ENCODE peak calls at places on chromosome 22, in four cellular contexts. H, Q, B and A are unnamed samples. For H3K4me1, the result is how much of the 10 kb centered on the place peaks cover.

GRCh38 chr22:44068422-44069191 is 44.5 kb downstream of the PARVB start:
- DNase-seq in H (no peak), Q (no peak), B (peak), A (peak)

GRCh38 chr22:46734830-46735453 is 3.1 kb downstream of the CERK start:
- DNase-seq in H (no peak), Q (no peak), B (no peak), A (peak)

GRCh38 chr22:29755889-29756288 is 10.9 kb downstream of the ZMAT5 start:
- DNase-seq in H (no peak), Q (no peak), B (no peak), A (no peak)

GRCh38 chr22:44995282-44995597 is 14.6 kb downstream of the PHF21B start:
- DNase-seq in H (no peak), Q (no peak), B (no peak), A (no peak)

GRCh38 chr22:19174106-19175025 is 4.2 kb downstream of the SLC25A1 start:
- DNase-seq in H (no peak), Q (peak), B (no peak), A (no peak)

GRCh38 chr22:50289942-50290630 is 17.4 kb downstream of the PLXNB2 start:
- DNase-seq in H (no peak), Q (no peak), B (no peak), A (no peak)

GRCh38 chr22:40204331-40205116 is 26.8 kb downstream of the TNRC6B start:
- DNase-seq in H (no peak), Q (no peak), B (no peak), A (no peak)

GRCh38 chr22:32473388-32473952 is 1.1 kb upstream of the FBXO7 start:
- DNase-seq in H (no peak), Q (peak), B (no peak), A (peak)

GRCh38 chr22:45009881-45010531 is at the start of gene PHF21B:
- DNase-seq in H (peak), Q (peak), B (no peak), A (no peak)

GRCh38 chr22:27598792-27599191 is 202.8 kb downstream of the MN1 start:
- DNase-seq in H (no peak), Q (no peak), B (no peak), A (no peak)

DNA sequence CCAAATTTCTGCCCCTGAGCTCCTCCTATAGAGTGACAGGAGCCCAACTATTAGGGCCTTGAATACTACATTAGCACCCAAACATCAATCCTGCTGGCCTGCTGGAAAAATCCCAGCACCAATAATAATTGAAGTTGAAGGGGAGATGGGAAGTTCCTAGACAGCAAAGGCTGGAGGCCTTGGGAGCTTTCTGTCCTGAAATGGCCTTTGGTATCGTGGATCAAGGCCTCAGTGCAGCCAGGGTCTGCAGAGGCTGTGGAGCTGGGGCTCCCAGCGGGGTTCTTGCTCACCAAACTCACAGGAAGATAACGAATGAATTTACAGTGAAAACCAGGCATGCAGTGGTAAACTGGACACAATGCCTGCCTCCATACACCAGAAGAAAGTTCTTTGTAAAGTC is 9.2 kb upstream of the MICALL1 start:
- DNase-seq in H (no peak), Q (no peak), B (no peak), A (no peak)
- H3K4me1 ChIP-seq in H (under half), Q (under half), B (under half), A (under half)

DNA sequence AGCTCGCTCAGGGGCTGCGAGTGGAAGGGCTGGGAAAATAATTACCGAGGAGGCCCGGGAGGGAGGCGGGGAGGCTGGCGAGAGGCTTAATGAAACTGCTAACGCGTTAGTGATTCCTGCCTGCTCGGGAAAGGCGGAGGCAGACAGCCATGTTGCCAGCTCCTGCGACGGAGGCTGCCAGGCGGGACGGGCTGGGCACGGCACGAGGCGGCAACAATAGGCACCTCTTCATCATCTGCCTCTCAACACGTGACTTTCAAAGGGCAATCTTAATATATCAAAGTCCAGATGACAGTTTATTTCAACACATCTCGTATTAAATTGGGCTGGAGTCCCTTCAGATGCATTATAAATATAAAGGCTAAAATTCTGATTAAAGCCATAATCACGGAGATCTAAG is 68.0 kb upstream of the TCF20 start:
- DNase-seq in H (no peak), Q (no peak), B (no peak), A (no peak)
- H3K4me1 ChIP-seq in H (under half), Q (under half), B (under half), A (under half)

GRCh38 chr22:48372395-48372794 is 1455.3 kb downstream of the BRD1 start:
- DNase-seq in H (no peak), Q (peak), B (no peak), A (no peak)
- H3K4me1 ChIP-seq in H (under half), Q (under half), B (under half), A (under half)

DNA sequence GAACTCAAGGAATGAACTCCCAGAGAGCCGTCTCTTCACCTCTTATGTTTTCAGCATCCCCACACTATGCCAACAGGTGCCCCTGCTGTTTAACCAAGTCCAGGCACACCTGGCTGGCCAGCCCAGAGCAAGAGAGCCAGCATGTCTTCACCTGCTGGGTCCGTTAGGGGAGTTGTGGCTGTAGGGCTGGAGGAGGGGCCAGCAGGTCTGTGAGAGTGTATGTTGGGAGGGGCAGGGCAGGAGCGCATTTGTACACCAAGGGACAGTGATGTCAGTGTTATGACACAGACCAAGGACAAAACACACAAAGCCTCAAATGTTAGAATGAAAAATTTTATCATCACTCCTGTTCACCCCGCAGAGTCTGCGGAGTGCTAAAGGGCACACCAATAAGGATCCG is 5.8 kb downstream of the PATZ1 start:
- DNase-seq in H (no peak), Q (no peak), B (no peak), A (no peak)
- H3K4me1 ChIP-seq in H (under half), Q (under half), B (under half), A (half or more)

DNA sequence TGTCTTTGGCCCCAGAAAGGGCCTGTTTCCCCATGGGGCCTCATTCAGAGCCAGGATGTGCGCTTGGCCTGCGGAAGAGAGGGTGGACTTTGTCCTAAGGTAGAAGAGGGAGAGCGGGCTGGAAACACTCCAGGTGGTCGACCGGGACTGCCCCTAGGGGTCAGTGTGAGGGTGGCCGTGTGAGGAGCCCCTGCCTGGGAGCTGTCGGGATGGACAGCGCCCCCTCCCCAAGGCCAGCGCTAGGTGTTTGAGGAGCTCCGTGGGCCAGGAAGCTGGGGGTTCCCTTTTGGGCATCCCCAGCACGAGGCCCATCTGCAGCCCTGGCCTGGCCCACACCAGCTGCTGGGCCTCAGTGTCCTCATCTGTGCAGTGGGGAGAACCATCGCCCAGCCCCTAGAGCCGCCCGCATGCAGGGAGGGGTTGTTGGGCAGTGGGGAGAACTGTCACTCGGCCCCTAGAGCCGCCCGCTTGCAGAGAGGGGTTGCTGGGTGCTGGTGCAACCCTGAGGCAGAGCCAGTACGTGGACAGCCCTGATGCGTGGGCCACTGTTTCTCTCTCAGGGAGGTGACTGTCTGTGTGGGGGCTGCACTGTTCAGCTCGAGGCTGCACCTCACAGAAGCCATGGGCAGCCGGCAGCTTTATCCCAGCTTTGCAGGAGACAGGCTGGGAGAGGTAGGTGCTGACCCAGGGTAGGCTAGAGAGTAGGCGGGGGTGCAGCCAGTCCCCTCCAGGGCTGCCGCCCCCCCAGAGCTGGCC is 1319.9 kb downstream of the BRD1 start:
- DNase-seq in H (no peak), Q (no peak), B (no peak), A (no peak)
- H3K4me1 ChIP-seq in H (under half), Q (under half), B (under half), A (under half)

GRCh38 chr22:20456064-20456721 is 18.6 kb upstream of the SCARF2 start:
- DNase-seq in H (peak), Q (peak), B (peak), A (peak)
- H3K4me1 ChIP-seq in H (under half), Q (under half), B (under half), A (under half)